ENCODE peak calls at places on chromosome 12, in ten cellular contexts. B is neural progenitor cell, E is EH, T is heart left ventricle, F is AML-193, K is adipocyte, N is progenitor cell of endocrine pancreas, Y is NCI-H2171, M is NCI-H1105, J is NCI-H1092 treated with DMSO at 0.1 percent for 48 hours. W is an unnamed sample.

GRCh38 chr12:132342322-132342721 is 12.9 kb upstream of the GALNT9 start:
- DNase-seq in B (peak), E (no peak), T (no peak), F (no peak), K (no peak), N (no peak), Y (no peak), M (no peak), J (no peak), W (no peak)

GRCh38 chr12:124761876-124762275 is 101.8 kb downstream of the SCARB1 start:
- DNase-seq in B (no peak), E (no peak), T (no peak), F (no peak), K (no peak), N (no peak), Y (no peak), M (no peak), J (no peak), W (no peak)

GRCh38 chr12:109995366-109995702 is 834 bp downstream of the GIT2 start:
- DNase-seq in B (no peak), E (no peak), T (no peak), F (peak), K (peak), N (no peak), Y (no peak), M (no peak), J (no peak), W (no peak)

GRCh38 chr12:52307836-52308806 is 13.1 kb downstream of the KRT83 start:
- DNase-seq in B (peak), E (peak), T (no peak), F (peak), K (peak), N (peak), Y (peak), M (no peak), J (peak), W (no peak)

GRCh38 chr12:12017135-12017581 is 53.6 kb upstream of the BCL2L14 start:
- DNase-seq in B (no peak), E (peak), T (no peak), F (no peak), K (no peak), N (no peak), Y (no peak), M (no peak), J (no peak), W (no peak)

GRCh38 chr12:128930591-128930990 is 77.3 kb downstream of the GLT1D1 start:
- DNase-seq in B (peak), E (no peak), T (no peak), F (no peak), K (no peak), N (no peak), Y (no peak), M (peak), J (peak), W (no peak)

GRCh38 chr12:58087428-58088117 is 146.2 kb downstream of the ATP23 start:
- DNase-seq in B (peak), E (no peak), T (no peak), F (no peak), K (no peak), N (no peak), Y (no peak), M (no peak), J (no peak), W (no peak)

GRCh38 chr12:94134226-94134795 is 14.1 kb upstream of the PLXNC1 start:
- DNase-seq in B (peak), E (peak), T (no peak), F (peak), K (peak), N (no peak), Y (peak), M (peak), J (peak), W (peak)

GRCh38 chr12:62878211-62878610 is 56.7 kb downstream of the PPM1H start:
- DNase-seq in B (no peak), E (peak), T (no peak), F (no peak), K (peak), N (no peak), Y (no peak), M (no peak), J (no peak), W (no peak)

GRCh38 chr12:113980537-113981337 is 14.6 kb upstream of the RBM19 start:
- DNase-seq in B (peak), E (peak), T (no peak), F (peak), K (peak), N (peak), Y (peak), M (peak), J (peak), W (peak)

GRCh38 chr12:79945455-79945854 is 10.6 kb upstream of the PPP1R12A start:
- DNase-seq in B (no peak), E (no peak), T (no peak), F (no peak), K (no peak), N (no peak), Y (no peak), M (no peak), J (no peak), W (no peak)

GRCh38 chr12:50986961-50987737 is 34.8 kb downstream of the HIGD1C start:
- DNase-seq in B (peak), E (peak), T (no peak), F (peak), K (peak), N (peak), Y (no peak), M (no peak), J (no peak), W (no peak)

GRCh38 chr12:57094194-57095160 is 5.6 kb downstream of the NAB2 start:
- DNase-seq in B (no peak), E (no peak), T (no peak), F (no peak), K (no peak), N (no peak), Y (no peak), M (no peak), J (no peak), W (no peak)

GRCh38 chr12:46785413-46785812 is 40.4 kb downstream of the SLC38A4 start:
- DNase-seq in B (no peak), E (no peak), T (no peak), F (no peak), K (peak), N (no peak), Y (no peak), M (no peak), J (no peak), W (no peak)

GRCh38 chr12:106409898-106410297 is 52.4 kb downstream of the POLR3B start:
- DNase-seq in B (no peak), E (no peak), T (no peak), F (no peak), K (no peak), N (no peak), Y (no peak), M (no peak), J (no peak), W (no peak)

GRCh38 chr12:120977531-120978295 is 630 bp upstream of the HNF1A start:
- DNase-seq in B (no peak), E (no peak), T (no peak), F (no peak), K (no peak), N (no peak), Y (no peak), M (no peak), J (no peak), W (no peak)

GRCh38 chr12:44930972-44931600 is 55.0 kb upstream of the NELL2 start:
- DNase-seq in B (peak), E (peak), T (no peak), F (peak), K (peak), N (no peak), Y (peak), M (peak), J (peak), W (peak)

GRCh38 chr12:115798309-115798917 is 479.1 kb downstream of the MED13L start:
- DNase-seq in B (no peak), E (no peak), T (no peak), F (no peak), K (no peak), N (no peak), Y (no peak), M (no peak), J (peak), W (no peak)

W was measured in NCI-H446 treated with DMSO at 0.1 percent for 48 hours.